ENCODE peak calls at places on chromosomes 11 and 22, in four cellular contexts. O, R, Y and P are unnamed samples.
A peak's percentile ranks its signal among the peaks of the same experiment; 100 is the strongest.

GRCh38 chr11:910589-911030 is at the start of gene CHID1:
- DNase-seq in O (peak; percentile 81), R (peak; percentile 79), Y (peak; percentile 90), P (peak; percentile 73)

GRCh38 chr22:40237241-40237640 is 59.5 kb downstream of the TNRC6B start:
- DNase-seq in O (no peak), R (no peak), Y (no peak), P (no peak)

GRCh38 chr22:39174498-39175120 is 22.1 kb upstream of the CBX7 start:
- DNase-seq in O (peak; percentile 83), R (peak; percentile 99), Y (peak; percentile 81), P (peak; percentile 84)

GRCh38 chr11:60821827-60822599 is 19.9 kb upstream of the CCDC86 start:
- DNase-seq in O (no peak), R (no peak), Y (no peak), P (no peak)

GRCh38 chr11:7703785-7704184 is 2.5 kb downstream of the OVCH2 start:
- DNase-seq in O (no peak), R (no peak), Y (no peak), P (no peak)

GRCh38 chr11:65965986-65966762 is 4.6 kb downstream of the SART1 start:
- DNase-seq in O (no peak), R (no peak), Y (no peak), P (no peak)

GRCh38 chr22:44139773-44140172 is 41.0 kb upstream of the PARVG start:
- DNase-seq in O (no peak), R (no peak), Y (no peak), P (no peak)

GRCh38 chr11:126253265-126253664 is 15.4 kb downstream of the SRPRA start:
- DNase-seq in O (peak; percentile 13), R (no peak), Y (no peak), P (no peak)

GRCh38 chr11:16981651-16982194 is 32.5 kb downstream of the PLEKHA7 start:
- DNase-seq in O (peak; percentile 85), R (peak; percentile 72), Y (peak; percentile 61), P (peak; percentile 42)

DNA sequence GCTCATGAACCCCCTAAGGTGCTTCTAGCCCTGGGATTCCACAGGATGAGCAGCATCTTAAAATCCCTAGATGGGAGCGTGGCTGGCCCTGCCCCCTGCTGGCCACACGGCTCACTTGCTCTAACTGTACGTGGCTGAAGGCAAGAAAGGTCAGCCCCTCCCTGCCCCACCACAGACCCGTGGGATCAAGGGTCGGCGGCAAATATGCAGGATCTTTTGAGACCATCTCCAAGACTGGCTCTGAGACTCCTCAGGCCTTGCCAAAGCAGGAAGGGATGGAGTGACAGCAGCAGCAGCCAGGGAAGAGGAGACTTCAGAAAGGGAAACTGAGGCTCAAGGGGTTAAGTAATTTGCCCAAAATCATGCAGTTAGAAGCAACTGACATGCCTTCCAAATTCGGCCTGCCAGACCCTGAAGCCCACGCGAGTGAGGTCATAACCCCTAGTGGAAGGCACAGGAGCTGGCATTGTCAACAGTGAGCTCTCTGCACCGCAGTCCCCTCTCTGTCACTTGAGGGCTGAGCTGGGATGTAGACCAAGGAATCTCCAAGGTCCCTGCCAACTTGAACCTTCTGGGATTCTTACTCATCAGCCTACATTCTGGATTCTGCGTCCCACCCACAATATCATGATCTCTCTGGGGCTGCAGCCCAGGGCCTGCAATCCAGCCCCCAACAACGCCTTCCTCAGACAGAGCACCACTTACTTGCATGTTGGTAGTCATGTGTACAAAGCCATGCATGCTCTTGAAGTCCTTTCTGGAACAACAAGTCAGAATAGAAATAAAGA is 31.4 kb downstream of the CREB3L1 start:
- DNase-seq in O (peak; percentile 55), R (peak; percentile 79), Y (peak; percentile 85), P (peak; percentile 66)
- TF ChIP-seq CTCF in O (peak; percentile 87), R (peak; percentile 88), Y (peak; percentile 88), P (peak; percentile 80)

DNA sequence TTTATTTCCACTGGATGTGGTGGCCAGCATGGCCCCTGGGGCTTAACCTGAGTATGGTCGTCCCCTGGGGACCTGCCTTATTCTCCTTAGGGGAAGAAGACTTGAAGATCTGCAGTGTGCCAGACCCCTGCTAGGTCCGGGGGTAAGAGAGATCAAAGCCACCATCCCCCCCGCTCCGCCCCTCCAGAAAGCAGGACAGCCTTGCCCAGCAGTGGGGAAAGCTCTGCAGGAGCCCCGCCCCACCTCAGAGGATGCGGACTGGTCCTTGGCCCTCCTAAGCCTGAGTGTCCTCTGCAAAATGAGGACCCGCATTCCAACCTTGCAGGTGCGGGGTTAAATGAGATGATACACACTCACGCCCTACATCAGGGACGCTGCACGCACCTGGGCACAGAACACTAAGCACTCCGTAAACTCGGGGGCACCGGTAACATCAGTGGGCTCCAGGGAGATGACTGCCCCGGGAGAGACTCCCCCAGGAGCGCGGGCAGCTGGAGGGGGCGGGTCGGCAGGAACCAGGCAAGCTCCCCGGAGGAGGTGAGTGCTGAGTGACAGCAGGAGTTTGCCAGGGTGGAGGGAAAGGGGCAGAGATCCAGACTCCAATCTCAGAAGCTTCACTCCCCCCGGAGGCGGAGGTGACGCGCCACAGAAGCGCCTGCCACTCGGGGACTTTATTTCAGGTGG is 564 bp upstream of the ANO1 start:
- DNase-seq in O (no peak), R (no peak), Y (no peak), P (no peak)
- H3K4me3 ChIP-seq in O (no peak overlapping the region), R (no peak overlapping the region), Y (peak overlapping the region; percentile 31), P (no peak overlapping the region)

DNA sequence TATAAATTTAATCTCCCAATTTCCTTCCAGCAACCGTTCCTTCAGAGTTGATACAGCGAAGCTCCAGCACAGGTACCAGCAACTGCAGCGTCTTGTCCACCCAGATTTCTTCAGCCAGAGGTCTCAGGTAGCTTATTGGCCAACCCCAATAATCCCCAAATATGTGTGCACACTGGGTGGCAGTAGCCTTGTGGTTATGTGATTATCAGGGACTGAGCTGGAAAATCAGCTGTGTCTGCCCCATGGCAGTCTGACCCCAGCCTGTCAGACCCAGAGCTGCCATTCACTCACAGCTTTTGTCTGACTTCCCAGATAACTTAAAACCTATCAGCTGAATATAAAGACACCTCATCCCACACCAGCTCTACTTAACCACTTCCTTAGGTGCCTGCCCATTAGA is 2.0 kb downstream of the HSCB start:
- DNase-seq in O (no peak), R (no peak), Y (no peak), P (no peak)
- TF ChIP-seq CTCF in O (no peak), R (no peak), Y (no peak), P (no peak)

GRCh38 chr11:57460756-57461749 is 725 bp downstream of the RTN4RL2 start:
- DNase-seq in O (no peak), R (no peak), Y (no peak), P (no peak)

GRCh38 chr11:57458060-57458409 is 2.3 kb upstream of the RTN4RL2 start:
- DNase-seq in O (no peak), R (no peak), Y (no peak), P (no peak)

GRCh38 chr11:57460017-57460755 is at the start of gene RTN4RL2:
- DNase-seq in O (peak; percentile 34), R (peak; percentile 58), Y (peak; percentile 61), P (peak; percentile 14)

GRCh38 chr11:57458410-57459111 is 1.8 kb upstream of the RTN4RL2 start:
- DNase-seq in O (no peak), R (no peak), Y (peak; percentile 61), P (no peak)

DNA sequence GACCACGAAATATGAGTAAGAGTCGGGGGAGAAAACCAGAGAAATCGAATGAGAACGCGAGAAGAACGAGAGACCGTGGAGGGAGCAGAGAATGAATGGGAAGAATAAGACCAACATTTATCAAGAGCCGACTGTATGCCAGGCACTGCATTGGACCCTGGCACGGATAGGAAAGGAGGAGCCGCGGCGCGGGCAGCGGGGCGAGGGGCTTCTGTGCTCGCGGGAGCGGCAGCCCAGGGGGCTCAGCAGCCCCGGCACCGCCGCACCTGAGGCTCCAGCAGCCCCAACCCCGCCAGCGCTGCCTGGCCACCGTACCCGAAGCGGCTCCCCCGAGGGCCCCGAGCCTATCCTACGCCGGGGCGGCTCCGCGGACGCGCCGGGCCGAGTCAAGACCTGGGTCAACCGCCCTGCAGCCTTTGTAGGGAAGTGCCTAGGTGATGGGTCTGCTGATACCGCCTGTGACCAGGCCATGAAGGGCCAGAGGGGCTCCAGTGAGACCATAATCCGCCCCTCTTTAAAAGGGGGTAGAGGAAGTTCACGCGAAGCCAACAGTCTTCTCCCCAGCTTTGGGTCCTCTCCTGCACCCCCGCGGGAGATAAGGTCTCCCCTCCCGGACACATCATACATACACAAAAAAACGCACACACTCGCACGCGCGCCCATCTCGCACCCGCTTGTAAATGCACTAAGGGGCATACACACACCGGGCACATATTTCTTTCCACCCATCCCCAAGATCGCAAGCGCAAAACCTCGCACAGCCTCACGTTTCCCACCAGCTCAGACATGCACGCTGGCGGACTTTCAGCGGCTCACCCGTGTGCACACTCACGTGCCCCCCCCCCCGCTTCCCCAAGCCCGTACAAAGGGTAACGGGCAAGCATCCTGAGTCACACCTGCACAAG is 964 bp upstream of the RTN4RL2 start:
- DNase-seq in O (no peak), R (no peak), Y (no peak), P (no peak)
- H3K4me3 ChIP-seq in O (peak overlapping the region; percentile 49), R (peak overlapping the region; percentile 11), Y (peak overlapping the region; percentile 55), P (peak overlapping the region; percentile 52)